ENCODE peak calls at places on chromosomes 16 and 17, in nine cellular contexts. One of them, this sample, is unnamed.

GRCh38 chr16:9836118-9836736 is 346.0 kb downstream of the GRIN2A start:
- DNase-seq in cardiac muscle cell: peak
- DNase-seq in heart right ventricle: no peak
- DNase-seq in Karpas-422: peak
- DNase-seq in esophagus muscularis mucosa: peak
- DNase-seq in thoracic aorta: no peak
- DNase-seq in A549: no peak
- DNase-seq in lung: no peak
- DNase-seq in MM.1S: peak
- DNase-seq in this sample: no peak

GRCh38 chr16:67961551-67961957 is 6.9 kb downstream of the SLC12A4 start:
- DNase-seq in cardiac muscle cell: no peak
- DNase-seq in heart right ventricle: peak
- DNase-seq in Karpas-422: no peak
- DNase-seq in esophagus muscularis mucosa: no peak
- DNase-seq in thoracic aorta: no peak
- DNase-seq in A549: no peak
- DNase-seq in lung: peak
- DNase-seq in MM.1S: no peak
- DNase-seq in this sample: no peak

GRCh38 chr17:67108411-67108810 is 64.1 kb downstream of the CACNG1 start:
- DNase-seq in cardiac muscle cell: peak
- DNase-seq in heart right ventricle: no peak
- DNase-seq in Karpas-422: no peak
- DNase-seq in esophagus muscularis mucosa: no peak
- DNase-seq in thoracic aorta: no peak
- DNase-seq in A549: no peak
- DNase-seq in lung: no peak
- DNase-seq in MM.1S: no peak
- DNase-seq in this sample: no peak

GRCh38 chr16:48231675-48232214 is 12.4 kb upstream of the LONP2 start:
- DNase-seq in cardiac muscle cell: peak
- DNase-seq in heart right ventricle: no peak
- DNase-seq in Karpas-422: peak
- DNase-seq in esophagus muscularis mucosa: no peak
- DNase-seq in thoracic aorta: no peak
- DNase-seq in A549: peak
- DNase-seq in lung: no peak
- DNase-seq in MM.1S: peak
- DNase-seq in this sample: no peak

GRCh38 chr16:71894229-71894920 is 956 bp upstream of the IST1 start:
- DNase-seq in cardiac muscle cell: peak
- DNase-seq in heart right ventricle: no peak
- DNase-seq in Karpas-422: peak
- DNase-seq in esophagus muscularis mucosa: no peak
- DNase-seq in thoracic aorta: no peak
- DNase-seq in A549: peak
- DNase-seq in lung: peak
- DNase-seq in MM.1S: peak
- DNase-seq in this sample: peak

GRCh38 chr17:1908699-1909309 is 79.0 kb downstream of the RPA1 start:
- DNase-seq in cardiac muscle cell: peak
- DNase-seq in heart right ventricle: no peak
- DNase-seq in Karpas-422: peak
- DNase-seq in esophagus muscularis mucosa: no peak
- DNase-seq in thoracic aorta: peak
- DNase-seq in A549: peak
- DNase-seq in lung: peak
- DNase-seq in MM.1S: peak
- DNase-seq in this sample: no peak

GRCh38 chr17:12256380-12256995 is 235.8 kb downstream of the MAP2K4 start:
- DNase-seq in cardiac muscle cell: peak
- DNase-seq in heart right ventricle: no peak
- DNase-seq in Karpas-422: peak
- DNase-seq in esophagus muscularis mucosa: no peak
- DNase-seq in thoracic aorta: no peak
- DNase-seq in A549: peak
- DNase-seq in lung: no peak
- DNase-seq in MM.1S: peak
- DNase-seq in this sample: peak

GRCh38 chr17:75270218-75270965 is 639 bp downstream of the MIF4GD start:
- DNase-seq in cardiac muscle cell: peak
- DNase-seq in heart right ventricle: peak
- DNase-seq in Karpas-422: peak
- DNase-seq in esophagus muscularis mucosa: no peak
- DNase-seq in thoracic aorta: no peak
- DNase-seq in A549: peak
- DNase-seq in lung: peak
- DNase-seq in MM.1S: peak
- DNase-seq in this sample: no peak

GRCh38 chr17:14361945-14362508 is 61.1 kb downstream of the HS3ST3B1 start:
- DNase-seq in cardiac muscle cell: no peak
- DNase-seq in heart right ventricle: no peak
- DNase-seq in Karpas-422: no peak
- DNase-seq in esophagus muscularis mucosa: no peak
- DNase-seq in thoracic aorta: no peak
- DNase-seq in A549: peak
- DNase-seq in lung: no peak
- DNase-seq in MM.1S: no peak
- DNase-seq in this sample: no peak

GRCh38 chr17:17416400-17417360 is 60.1 kb upstream of the MED9 start:
- DNase-seq in cardiac muscle cell: no peak
- DNase-seq in heart right ventricle: no peak
- DNase-seq in Karpas-422: no peak
- DNase-seq in esophagus muscularis mucosa: no peak
- DNase-seq in thoracic aorta: no peak
- DNase-seq in A549: peak
- DNase-seq in lung: peak
- DNase-seq in MM.1S: no peak
- DNase-seq in this sample: no peak

DNA sequence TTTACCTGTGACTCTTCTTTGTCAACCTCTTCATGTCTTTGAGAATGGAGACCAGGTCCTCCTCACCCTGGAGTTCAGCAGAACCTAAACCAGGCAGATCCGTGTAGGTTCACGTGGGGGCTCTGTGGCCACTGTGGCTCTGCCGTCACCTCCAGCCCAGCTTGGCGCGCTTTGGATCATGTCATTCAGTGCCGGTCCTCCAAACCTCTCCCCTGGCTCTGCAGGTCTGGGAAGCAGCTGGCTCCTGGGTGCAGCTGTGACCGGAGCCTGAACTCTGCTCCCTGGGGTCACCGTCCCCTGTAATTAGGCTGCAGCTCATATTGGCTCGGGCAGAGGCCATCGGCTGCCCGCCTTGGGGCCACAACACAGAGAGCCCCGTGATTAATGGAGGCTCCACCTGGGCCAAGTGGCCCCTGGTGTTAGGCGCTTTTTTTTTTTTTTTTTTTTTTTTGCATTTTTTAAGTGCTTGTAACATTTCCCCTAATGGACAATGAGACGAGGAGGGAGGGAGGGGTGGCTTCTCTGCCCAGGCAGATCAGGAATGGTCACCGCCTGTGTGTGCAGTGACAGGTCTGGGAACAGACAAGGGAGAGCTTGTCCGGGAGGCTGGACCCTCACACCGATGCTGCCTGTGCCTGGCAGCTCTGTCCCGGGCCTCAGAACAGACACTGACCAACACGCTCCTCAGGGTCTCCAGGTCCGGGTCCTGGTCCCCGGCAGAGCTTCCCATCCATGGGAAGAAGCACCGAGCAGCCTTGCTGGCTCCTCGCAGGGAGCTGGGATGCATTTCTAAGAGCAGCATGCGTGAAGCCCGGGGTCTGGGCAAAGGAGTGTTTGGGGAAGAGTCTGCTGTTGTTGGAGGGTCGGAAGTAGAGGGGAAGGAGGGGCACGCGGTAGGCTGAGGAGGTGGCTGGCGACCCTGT is 247.9 kb downstream of the SEC14L1 start:
- DNase-seq in cardiac muscle cell: no peak
- DNase-seq in heart right ventricle: no peak
- DNase-seq in Karpas-422: no peak
- DNase-seq in esophagus muscularis mucosa: no peak
- DNase-seq in thoracic aorta: no peak
- DNase-seq in A549: no peak
- DNase-seq in lung: no peak
- DNase-seq in MM.1S: no peak
- DNase-seq in this sample: no peak
- H3K4me3 ChIP-seq in cardiac muscle cell: no peak
- H3K4me3 ChIP-seq in heart right ventricle: peak
- H3K4me3 ChIP-seq in Karpas-422: no peak
- H3K4me3 ChIP-seq in esophagus muscularis mucosa: peak
- H3K4me3 ChIP-seq in thoracic aorta: peak
- H3K4me3 ChIP-seq in A549: no peak
- H3K4me3 ChIP-seq in lung: no peak
- H3K4me3 ChIP-seq in MM.1S: no peak
- H3K4me3 ChIP-seq in this sample: no peak

GRCh38 chr17:57929392-57929791 is 25.8 kb downstream of the CUEDC1 start:
- DNase-seq in cardiac muscle cell: no peak
- DNase-seq in heart right ventricle: no peak
- DNase-seq in Karpas-422: no peak
- DNase-seq in esophagus muscularis mucosa: no peak
- DNase-seq in thoracic aorta: no peak
- DNase-seq in A549: no peak
- DNase-seq in lung: no peak
- DNase-seq in MM.1S: no peak
- DNase-seq in this sample: no peak

GRCh38 chr17:57931488-57932137 is 23.6 kb downstream of the CUEDC1 start:
- DNase-seq in cardiac muscle cell: no peak
- DNase-seq in heart right ventricle: no peak
- DNase-seq in Karpas-422: no peak
- DNase-seq in esophagus muscularis mucosa: no peak
- DNase-seq in thoracic aorta: no peak
- DNase-seq in A549: no peak
- DNase-seq in lung: no peak
- DNase-seq in MM.1S: no peak
- DNase-seq in this sample: no peak

GRCh38 chr17:57928898-57929297 is 26.3 kb downstream of the CUEDC1 start:
- DNase-seq in cardiac muscle cell: no peak
- DNase-seq in heart right ventricle: no peak
- DNase-seq in Karpas-422: no peak
- DNase-seq in esophagus muscularis mucosa: no peak
- DNase-seq in thoracic aorta: no peak
- DNase-seq in A549: no peak
- DNase-seq in lung: no peak
- DNase-seq in MM.1S: no peak
- DNase-seq in this sample: no peak

GRCh38 chr17:57927048-57927723 is 28.0 kb downstream of the CUEDC1 start:
- DNase-seq in cardiac muscle cell: no peak
- DNase-seq in heart right ventricle: no peak
- DNase-seq in Karpas-422: no peak
- DNase-seq in esophagus muscularis mucosa: no peak
- DNase-seq in thoracic aorta: no peak
- DNase-seq in A549: no peak
- DNase-seq in lung: no peak
- DNase-seq in MM.1S: no peak
- DNase-seq in this sample: no peak

DNA sequence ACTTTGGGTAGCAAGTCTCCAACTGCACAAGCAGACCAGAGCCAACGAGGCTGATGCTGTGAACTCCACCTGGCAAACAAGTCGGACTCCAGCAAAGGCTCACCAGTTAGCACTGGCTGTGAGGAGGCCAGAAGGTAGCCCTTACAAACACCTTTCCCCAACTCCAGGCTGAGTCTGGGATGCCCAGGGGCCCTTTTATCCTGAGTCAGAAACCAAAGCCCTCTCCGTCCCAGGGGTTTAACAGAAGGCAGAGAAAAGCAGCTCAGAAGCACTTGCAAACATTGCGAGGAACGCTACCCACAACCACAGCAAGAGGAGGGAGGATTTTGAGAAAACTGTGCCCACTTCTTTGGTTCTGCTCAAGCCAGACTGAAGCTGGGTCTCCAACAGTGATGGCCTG is 25.0 kb downstream of the CUEDC1 start:
- DNase-seq in cardiac muscle cell: no peak
- DNase-seq in heart right ventricle: no peak
- DNase-seq in Karpas-422: no peak
- DNase-seq in esophagus muscularis mucosa: no peak
- DNase-seq in thoracic aorta: no peak
- DNase-seq in A549: no peak
- DNase-seq in lung: no peak
- DNase-seq in MM.1S: no peak
- DNase-seq in this sample: no peak
- H3K27ac ChIP-seq in cardiac muscle cell: no peak
- H3K27ac ChIP-seq in heart right ventricle: peak
- H3K27ac ChIP-seq in Karpas-422: no peak
- H3K27ac ChIP-seq in esophagus muscularis mucosa: peak
- H3K27ac ChIP-seq in thoracic aorta: no peak
- H3K27ac ChIP-seq in A549: peak
- H3K27ac ChIP-seq in lung: no peak
- H3K27ac ChIP-seq in MM.1S: no peak
- H3K27ac ChIP-seq in this sample: peak

GRCh38 chr17:44558349-44559287 is 1.3 kb downstream of the FZD2 start:
- DNase-seq in cardiac muscle cell: peak
- DNase-seq in heart right ventricle: no peak
- DNase-seq in Karpas-422: no peak
- DNase-seq in esophagus muscularis mucosa: no peak
- DNase-seq in thoracic aorta: no peak
- DNase-seq in A549: no peak
- DNase-seq in lung: no peak
- DNase-seq in MM.1S: no peak
- DNase-seq in this sample: no peak
- H3K4me3 ChIP-seq in cardiac muscle cell: peak
- H3K4me3 ChIP-seq in heart right ventricle: peak
- H3K4me3 ChIP-seq in Karpas-422: no peak
- H3K4me3 ChIP-seq in esophagus muscularis mucosa: peak
- H3K4me3 ChIP-seq in thoracic aorta: peak
- H3K4me3 ChIP-seq in A549: peak
- H3K4me3 ChIP-seq in lung: no peak
- H3K4me3 ChIP-seq in MM.1S: no peak
- H3K4me3 ChIP-seq in this sample: peak

GRCh38 chr16:11494029-11494428 is 92.7 kb downstream of the LITAF start:
- DNase-seq in cardiac muscle cell: no peak
- DNase-seq in heart right ventricle: no peak
- DNase-seq in Karpas-422: no peak
- DNase-seq in esophagus muscularis mucosa: no peak
- DNase-seq in thoracic aorta: no peak
- DNase-seq in A549: no peak
- DNase-seq in lung: no peak
- DNase-seq in MM.1S: no peak
- DNase-seq in this sample: no peak

GRCh38 chr16:11493531-11493929 is 93.2 kb downstream of the LITAF start:
- DNase-seq in cardiac muscle cell: no peak
- DNase-seq in heart right ventricle: no peak
- DNase-seq in Karpas-422: no peak
- DNase-seq in esophagus muscularis mucosa: no peak
- DNase-seq in thoracic aorta: no peak
- DNase-seq in A549: no peak
- DNase-seq in lung: no peak
- DNase-seq in MM.1S: no peak
- DNase-seq in this sample: no peak

GRCh38 chr16:11492808-11493530 is 93.8 kb downstream of the LITAF start:
- DNase-seq in cardiac muscle cell: no peak
- DNase-seq in heart right ventricle: no peak
- DNase-seq in Karpas-422: no peak
- DNase-seq in esophagus muscularis mucosa: no peak
- DNase-seq in thoracic aorta: no peak
- DNase-seq in A549: no peak
- DNase-seq in lung: no peak
- DNase-seq in MM.1S: no peak
- DNase-seq in this sample: no peak

GRCh38 chr16:11495066-11495407 is 91.7 kb downstream of the LITAF start:
- DNase-seq in cardiac muscle cell: no peak
- DNase-seq in heart right ventricle: no peak
- DNase-seq in Karpas-422: no peak
- DNase-seq in esophagus muscularis mucosa: no peak
- DNase-seq in thoracic aorta: no peak
- DNase-seq in A549: no peak
- DNase-seq in lung: no peak
- DNase-seq in MM.1S: no peak
- DNase-seq in this sample: no peak

GRCh38 chr16:11494433-11494832 is 92.3 kb downstream of the LITAF start:
- DNase-seq in cardiac muscle cell: no peak
- DNase-seq in heart right ventricle: no peak
- DNase-seq in Karpas-422: no peak
- DNase-seq in esophagus muscularis mucosa: no peak
- DNase-seq in thoracic aorta: no peak
- DNase-seq in A549: no peak
- DNase-seq in lung: no peak
- DNase-seq in MM.1S: no peak
- DNase-seq in this sample: no peak
- H3K27ac ChIP-seq in cardiac muscle cell: no peak
- H3K27ac ChIP-seq in heart right ventricle: no peak
- H3K27ac ChIP-seq in Karpas-422: no peak
- H3K27ac ChIP-seq in esophagus muscularis mucosa: no peak
- H3K27ac ChIP-seq in thoracic aorta: peak
- H3K27ac ChIP-seq in A549: peak
- H3K27ac ChIP-seq in lung: peak
- H3K27ac ChIP-seq in MM.1S: peak
- H3K27ac ChIP-seq in this sample: peak